ENCODE peak calls at places on chromosomes 7 and 10, in nine cellular contexts. One of them, this sample, is unnamed.

GRCh38 chr10:25028711-25029110 is 12.3 kb downstream of the THNSL1 start:
- DNase-seq in mammary epithelial cell: peak
- DNase-seq in tibial nerve: no peak
- DNase-seq in dorsolateral prefrontal cortex: no peak
- DNase-seq in fibroblast of pulmonary artery: no peak
- DNase-seq in A549: no peak
- DNase-seq in OCI-LY7: no peak
- DNase-seq in psoas muscle: no peak
- DNase-seq in astrocyte of the cerebellum: no peak
- DNase-seq in this sample: no peak

GRCh38 chr7:75727881-75728592 is 10.7 kb downstream of the HIP1 start:
- DNase-seq in mammary epithelial cell: peak
- DNase-seq in tibial nerve: peak
- DNase-seq in dorsolateral prefrontal cortex: no peak
- DNase-seq in fibroblast of pulmonary artery: no peak
- DNase-seq in A549: peak
- DNase-seq in OCI-LY7: peak
- DNase-seq in psoas muscle: peak
- DNase-seq in astrocyte of the cerebellum: no peak
- DNase-seq in this sample: peak

GRCh38 chr7:151137076-151137611 is 30.4 kb downstream of the GBX1 start:
- DNase-seq in mammary epithelial cell: no peak
- DNase-seq in tibial nerve: no peak
- DNase-seq in dorsolateral prefrontal cortex: no peak
- DNase-seq in fibroblast of pulmonary artery: no peak
- DNase-seq in A549: no peak
- DNase-seq in OCI-LY7: no peak
- DNase-seq in psoas muscle: no peak
- DNase-seq in astrocyte of the cerebellum: no peak
- DNase-seq in this sample: no peak

GRCh38 chr10:58435297-58435696 is 50.1 kb downstream of the TFAM start:
- DNase-seq in mammary epithelial cell: peak
- DNase-seq in tibial nerve: no peak
- DNase-seq in dorsolateral prefrontal cortex: no peak
- DNase-seq in fibroblast of pulmonary artery: peak
- DNase-seq in A549: peak
- DNase-seq in OCI-LY7: no peak
- DNase-seq in psoas muscle: peak
- DNase-seq in astrocyte of the cerebellum: peak
- DNase-seq in this sample: peak

GRCh38 chr7:95001258-95001657 is 93.9 kb downstream of the PPP1R9A start:
- DNase-seq in mammary epithelial cell: no peak
- DNase-seq in tibial nerve: no peak
- DNase-seq in dorsolateral prefrontal cortex: no peak
- DNase-seq in fibroblast of pulmonary artery: no peak
- DNase-seq in A549: no peak
- DNase-seq in OCI-LY7: no peak
- DNase-seq in psoas muscle: no peak
- DNase-seq in astrocyte of the cerebellum: no peak
- DNase-seq in this sample: no peak

GRCh38 chr7:101666293-101666692 is 37.2 kb upstream of the MYL10 start:
- DNase-seq in mammary epithelial cell: no peak
- DNase-seq in tibial nerve: no peak
- DNase-seq in dorsolateral prefrontal cortex: no peak
- DNase-seq in fibroblast of pulmonary artery: no peak
- DNase-seq in A549: no peak
- DNase-seq in OCI-LY7: no peak
- DNase-seq in psoas muscle: no peak
- DNase-seq in astrocyte of the cerebellum: no peak
- DNase-seq in this sample: no peak

GRCh38 chr7:129277629-129278028 is 52.8 kb downstream of the AHCYL2 start:
- DNase-seq in mammary epithelial cell: no peak
- DNase-seq in tibial nerve: no peak
- DNase-seq in dorsolateral prefrontal cortex: no peak
- DNase-seq in fibroblast of pulmonary artery: no peak
- DNase-seq in A549: no peak
- DNase-seq in OCI-LY7: no peak
- DNase-seq in psoas muscle: no peak
- DNase-seq in astrocyte of the cerebellum: no peak
- DNase-seq in this sample: no peak

GRCh38 chr7:40551685-40552576 is 417.1 kb downstream of the SUGCT start:
- DNase-seq in mammary epithelial cell: peak
- DNase-seq in tibial nerve: no peak
- DNase-seq in dorsolateral prefrontal cortex: no peak
- DNase-seq in fibroblast of pulmonary artery: peak
- DNase-seq in A549: no peak
- DNase-seq in OCI-LY7: no peak
- DNase-seq in psoas muscle: no peak
- DNase-seq in astrocyte of the cerebellum: no peak
- DNase-seq in this sample: peak

GRCh38 chr10:70106958-70107791 is 25.4 kb downstream of the AIFM2 start:
- DNase-seq in mammary epithelial cell: no peak
- DNase-seq in tibial nerve: no peak
- DNase-seq in dorsolateral prefrontal cortex: no peak
- DNase-seq in fibroblast of pulmonary artery: no peak
- DNase-seq in A549: no peak
- DNase-seq in OCI-LY7: peak
- DNase-seq in psoas muscle: no peak
- DNase-seq in astrocyte of the cerebellum: no peak
- DNase-seq in this sample: peak

GRCh38 chr10:78372806-78373205 is 339.1 kb downstream of the RPS24 start:
- DNase-seq in mammary epithelial cell: no peak
- DNase-seq in tibial nerve: no peak
- DNase-seq in dorsolateral prefrontal cortex: no peak
- DNase-seq in fibroblast of pulmonary artery: no peak
- DNase-seq in A549: no peak
- DNase-seq in OCI-LY7: no peak
- DNase-seq in psoas muscle: no peak
- DNase-seq in astrocyte of the cerebellum: no peak
- DNase-seq in this sample: no peak

GRCh38 chr7:35038340-35038738 is 1.1 kb upstream of the DPY19L1 start:
- DNase-seq in mammary epithelial cell: no peak
- DNase-seq in tibial nerve: no peak
- DNase-seq in dorsolateral prefrontal cortex: no peak
- DNase-seq in fibroblast of pulmonary artery: no peak
- DNase-seq in A549: no peak
- DNase-seq in OCI-LY7: no peak
- DNase-seq in psoas muscle: no peak
- DNase-seq in astrocyte of the cerebellum: no peak
- DNase-seq in this sample: no peak

GRCh38 chr10:43262043-43262901 is 4.6 kb downstream of the RASGEF1A start:
- DNase-seq in mammary epithelial cell: no peak
- DNase-seq in tibial nerve: no peak
- DNase-seq in dorsolateral prefrontal cortex: no peak
- DNase-seq in fibroblast of pulmonary artery: no peak
- DNase-seq in A549: no peak
- DNase-seq in OCI-LY7: no peak
- DNase-seq in psoas muscle: no peak
- DNase-seq in astrocyte of the cerebellum: no peak
- DNase-seq in this sample: no peak

GRCh38 chr7:98834949-98835348 is 34.9 kb downstream of the TMEM130 start:
- DNase-seq in mammary epithelial cell: no peak
- DNase-seq in tibial nerve: no peak
- DNase-seq in dorsolateral prefrontal cortex: no peak
- DNase-seq in fibroblast of pulmonary artery: no peak
- DNase-seq in A549: no peak
- DNase-seq in OCI-LY7: no peak
- DNase-seq in psoas muscle: no peak
- DNase-seq in astrocyte of the cerebellum: no peak
- DNase-seq in this sample: no peak

GRCh38 chr7:98837632-98837972 is 32.2 kb downstream of the TMEM130 start:
- DNase-seq in mammary epithelial cell: no peak
- DNase-seq in tibial nerve: no peak
- DNase-seq in dorsolateral prefrontal cortex: no peak
- DNase-seq in fibroblast of pulmonary artery: no peak
- DNase-seq in A549: no peak
- DNase-seq in OCI-LY7: no peak
- DNase-seq in psoas muscle: no peak
- DNase-seq in astrocyte of the cerebellum: no peak
- DNase-seq in this sample: no peak

GRCh38 chr7:98840096-98840495 is 29.7 kb downstream of the TMEM130 start:
- DNase-seq in mammary epithelial cell: no peak
- DNase-seq in tibial nerve: no peak
- DNase-seq in dorsolateral prefrontal cortex: no peak
- DNase-seq in fibroblast of pulmonary artery: no peak
- DNase-seq in A549: no peak
- DNase-seq in OCI-LY7: no peak
- DNase-seq in psoas muscle: no peak
- DNase-seq in astrocyte of the cerebellum: no peak
- DNase-seq in this sample: no peak

GRCh38 chr7:98840604-98841508 is 29.0 kb downstream of the TMEM130 start:
- DNase-seq in mammary epithelial cell: no peak
- DNase-seq in tibial nerve: no peak
- DNase-seq in dorsolateral prefrontal cortex: no peak
- DNase-seq in fibroblast of pulmonary artery: peak
- DNase-seq in A549: no peak
- DNase-seq in OCI-LY7: no peak
- DNase-seq in psoas muscle: no peak
- DNase-seq in astrocyte of the cerebellum: no peak
- DNase-seq in this sample: peak

DNA sequence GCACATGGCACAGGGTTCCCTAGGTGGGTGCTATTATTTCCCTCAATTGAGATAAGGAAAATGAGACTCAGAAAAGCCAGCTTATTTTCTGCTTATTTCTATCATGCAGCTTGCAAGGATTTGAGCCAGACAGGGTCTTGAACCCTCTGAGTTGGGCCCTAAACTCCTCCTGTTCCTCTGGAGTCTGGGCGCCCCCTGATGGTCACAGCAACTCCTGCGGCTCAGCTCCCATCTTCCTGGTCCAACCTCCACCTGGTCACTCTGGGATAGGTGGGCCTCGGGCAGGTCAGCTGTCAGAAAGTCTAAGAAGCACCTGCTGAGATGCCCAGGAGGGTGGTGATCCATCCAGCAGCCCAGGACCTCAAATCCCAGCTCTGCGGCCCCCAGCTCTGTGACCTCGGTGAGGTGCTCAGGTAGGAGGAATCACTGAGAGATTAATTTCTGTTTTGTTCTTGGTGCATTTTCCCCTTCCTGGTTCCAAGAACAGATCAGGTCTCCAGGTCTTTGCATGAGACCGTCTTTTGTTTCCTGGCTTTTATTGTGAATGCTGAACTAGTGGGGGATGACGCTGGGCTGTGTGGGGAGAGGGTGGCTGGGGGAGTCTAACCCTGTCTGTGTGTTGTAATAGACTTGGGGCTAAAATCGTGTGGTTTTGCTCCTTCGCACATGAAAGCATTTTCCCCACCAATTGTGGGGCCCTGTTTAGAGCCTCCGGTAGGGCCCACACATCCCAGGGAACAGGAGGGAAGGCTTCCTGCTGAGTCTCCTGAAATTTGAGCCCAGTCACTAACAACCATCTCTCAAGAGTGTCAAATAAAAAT is 32.8 kb downstream of the TMEM130 start:
- DNase-seq in mammary epithelial cell: no peak
- DNase-seq in tibial nerve: no peak
- DNase-seq in dorsolateral prefrontal cortex: no peak
- DNase-seq in fibroblast of pulmonary artery: peak
- DNase-seq in A549: peak
- DNase-seq in OCI-LY7: peak
- DNase-seq in psoas muscle: no peak
- DNase-seq in astrocyte of the cerebellum: peak
- DNase-seq in this sample: peak
- TF ChIP-seq CTCF in mammary epithelial cell: peak
- TF ChIP-seq CTCF in tibial nerve: no peak
- TF ChIP-seq CTCF in dorsolateral prefrontal cortex: peak
- TF ChIP-seq CTCF in fibroblast of pulmonary artery: peak
- TF ChIP-seq CTCF in A549: peak
- TF ChIP-seq CTCF in OCI-LY7: peak
- TF ChIP-seq CTCF in psoas muscle: peak
- TF ChIP-seq CTCF in astrocyte of the cerebellum: peak
- TF ChIP-seq CTCF in this sample: peak

GRCh38 chr7:7567898-7568531 is 1.3 kb downstream of the MIOS start:
- DNase-seq in mammary epithelial cell: no peak
- DNase-seq in tibial nerve: no peak
- DNase-seq in dorsolateral prefrontal cortex: no peak
- DNase-seq in fibroblast of pulmonary artery: no peak
- DNase-seq in A549: no peak
- DNase-seq in OCI-LY7: peak
- DNase-seq in psoas muscle: no peak
- DNase-seq in astrocyte of the cerebellum: no peak
- DNase-seq in this sample: no peak
- H3K4me3 ChIP-seq in mammary epithelial cell: peak
- H3K4me3 ChIP-seq in tibial nerve: peak
- H3K4me3 ChIP-seq in dorsolateral prefrontal cortex: peak
- H3K4me3 ChIP-seq in fibroblast of pulmonary artery: peak
- H3K4me3 ChIP-seq in A549: peak
- H3K4me3 ChIP-seq in OCI-LY7: peak
- H3K4me3 ChIP-seq in psoas muscle: peak
- H3K4me3 ChIP-seq in astrocyte of the cerebellum: peak
- H3K4me3 ChIP-seq in this sample: peak

GRCh38 chr7:32161708-32162107 is 91.5 kb upstream of the PDE1C start:
- DNase-seq in mammary epithelial cell: peak
- DNase-seq in tibial nerve: no peak
- DNase-seq in dorsolateral prefrontal cortex: no peak
- DNase-seq in fibroblast of pulmonary artery: peak
- DNase-seq in A549: no peak
- DNase-seq in OCI-LY7: no peak
- DNase-seq in psoas muscle: no peak
- DNase-seq in astrocyte of the cerebellum: peak
- DNase-seq in this sample: peak

GRCh38 chr7:32155712-32156111 is 85.5 kb upstream of the PDE1C start:
- DNase-seq in mammary epithelial cell: no peak
- DNase-seq in tibial nerve: no peak
- DNase-seq in dorsolateral prefrontal cortex: no peak
- DNase-seq in fibroblast of pulmonary artery: peak
- DNase-seq in A549: no peak
- DNase-seq in OCI-LY7: no peak
- DNase-seq in psoas muscle: no peak
- DNase-seq in astrocyte of the cerebellum: no peak
- DNase-seq in this sample: no peak

GRCh38 chr7:32158076-32158475 is 87.9 kb upstream of the PDE1C start:
- DNase-seq in mammary epithelial cell: no peak
- DNase-seq in tibial nerve: no peak
- DNase-seq in dorsolateral prefrontal cortex: no peak
- DNase-seq in fibroblast of pulmonary artery: no peak
- DNase-seq in A549: no peak
- DNase-seq in OCI-LY7: no peak
- DNase-seq in psoas muscle: no peak
- DNase-seq in astrocyte of the cerebellum: no peak
- DNase-seq in this sample: no peak

GRCh38 chr7:32154797-32155196 is 84.6 kb upstream of the PDE1C start:
- DNase-seq in mammary epithelial cell: no peak
- DNase-seq in tibial nerve: no peak
- DNase-seq in dorsolateral prefrontal cortex: no peak
- DNase-seq in fibroblast of pulmonary artery: peak
- DNase-seq in A549: no peak
- DNase-seq in OCI-LY7: no peak
- DNase-seq in psoas muscle: peak
- DNase-seq in astrocyte of the cerebellum: peak
- DNase-seq in this sample: no peak

GRCh38 chr7:32158751-32159360 is 88.6 kb upstream of the PDE1C start:
- DNase-seq in mammary epithelial cell: no peak
- DNase-seq in tibial nerve: no peak
- DNase-seq in dorsolateral prefrontal cortex: no peak
- DNase-seq in fibroblast of pulmonary artery: peak
- DNase-seq in A549: no peak
- DNase-seq in OCI-LY7: no peak
- DNase-seq in psoas muscle: no peak
- DNase-seq in astrocyte of the cerebellum: no peak
- DNase-seq in this sample: no peak
- TF ChIP-seq CTCF in mammary epithelial cell: no peak
- TF ChIP-seq CTCF in tibial nerve: no peak
- TF ChIP-seq CTCF in dorsolateral prefrontal cortex: no peak
- TF ChIP-seq CTCF in fibroblast of pulmonary artery: no peak
- TF ChIP-seq CTCF in A549: no peak
- TF ChIP-seq CTCF in OCI-LY7: no peak
- TF ChIP-seq CTCF in psoas muscle: no peak
- TF ChIP-seq CTCF in astrocyte of the cerebellum: no peak
- TF ChIP-seq CTCF in this sample: no peak

GRCh38 chr10:61486738-61487396 is 33.7 kb upstream of the TMEM26 start:
- DNase-seq in mammary epithelial cell: no peak
- DNase-seq in tibial nerve: no peak
- DNase-seq in dorsolateral prefrontal cortex: no peak
- DNase-seq in fibroblast of pulmonary artery: peak
- DNase-seq in A549: no peak
- DNase-seq in OCI-LY7: no peak
- DNase-seq in psoas muscle: no peak
- DNase-seq in astrocyte of the cerebellum: no peak
- DNase-seq in this sample: peak
- H3K4me3 ChIP-seq in mammary epithelial cell: no peak
- H3K4me3 ChIP-seq in tibial nerve: no peak
- H3K4me3 ChIP-seq in dorsolateral prefrontal cortex: no peak
- H3K4me3 ChIP-seq in fibroblast of pulmonary artery: no peak
- H3K4me3 ChIP-seq in A549: no peak
- H3K4me3 ChIP-seq in OCI-LY7: no peak
- H3K4me3 ChIP-seq in psoas muscle: no peak
- H3K4me3 ChIP-seq in astrocyte of the cerebellum: no peak
- H3K4me3 ChIP-seq in this sample: no peak

This sample was measured in choroid plexus epithelial cell.